ENCODE peak calls at places on chromosomes 7 and 10, in ten cellular contexts. P, N, T, Q, Y, R, B, X, L and I are unnamed samples. For H3K27me3, the result is how much of the 10 kb centered on the place peaks cover.

GRCh38 chr10:84159076-84159475 is 14.5 kb upstream of the GPR15LG start:
- DNase-seq in Q (no peak), T (peak), B (no peak), P (no peak), Y (no peak), L (no peak), R (no peak), N (no peak), X (no peak), I (no peak)

GRCh38 chr10:92699193-92699517 is 9.4 kb downstream of the HHEX start:
- DNase-seq in T (no peak), R (no peak), Y (no peak), Q (no peak), N (no peak), X (no peak), P (no peak), B (no peak), L (no peak), I (peak)

GRCh38 chr7:519974-520458 is 370 bp upstream of the PDGFA start:
- DNase-seq in X (peak), Q (no peak), N (peak), L (no peak), B (no peak), P (no peak), Y (peak), R (no peak), T (peak), I (peak)

GRCh38 chr7:91251877-91252276 is 12.4 kb upstream of the FZD1 start:
- DNase-seq in P (no peak), B (no peak), R (no peak), X (no peak), Y (no peak), N (no peak), L (no peak), T (no peak), Q (no peak), I (no peak)

GRCh38 chr10:28678687-28679457 is 1.6 kb downstream of the BAMBI start:
- DNase-seq in L (no peak), B (no peak), N (no peak), Q (no peak), P (peak), T (no peak), X (peak), R (no peak), Y (no peak), I (no peak)

GRCh38 chr7:94393251-94393758 is 1.4 kb upstream of the COL1A2 start:
- DNase-seq in X (no peak), T (no peak), Y (no peak), R (no peak), N (no peak), Q (no peak), B (no peak), P (no peak), L (no peak), I (peak)

GRCh38 chr7:30668102-30668501 is 14.2 kb downstream of the CRHR2 start:
- DNase-seq in N (no peak), Y (peak), P (no peak), Q (no peak), L (no peak), X (no peak), R (no peak), T (no peak), B (no peak), I (no peak)

GRCh38 chr10:13559124-13559700 is 27.6 kb upstream of the PRPF18 start:
- DNase-seq in N (no peak), B (no peak), L (no peak), X (no peak), Q (no peak), Y (no peak), P (no peak), R (no peak), T (no peak), I (no peak)

GRCh38 chr7:67019562-67020390 is 23.1 kb downstream of the TYW1 start:
- DNase-seq in R (no peak), Q (no peak), Y (peak), L (no peak), B (no peak), X (no peak), T (no peak), N (peak), P (no peak), I (no peak)

GRCh38 chr10:21065621-21066248 is 168.6 kb upstream of the NEBL start:
- DNase-seq in Q (no peak), Y (peak), X (no peak), P (no peak), R (no peak), T (no peak), B (no peak), L (no peak), N (no peak), I (no peak)

GRCh38 chr10:11560076-11560709 is 51.3 kb downstream of the USP6NL start:
- DNase-seq in Q (no peak), B (no peak), N (no peak), Y (no peak), X (peak), L (no peak), T (no peak), P (no peak), R (no peak), I (no peak)

GRCh38 chr7:1555813-1556540 is at the start of gene TMEM184A:
- DNase-seq in X (no peak), Y (peak), Q (peak), P (peak), N (no peak), R (no peak), T (peak), B (no peak), L (no peak), I (peak)

GRCh38 chr7:24284699-24285506 is 913 bp downstream of the NPY start:
- DNase-seq in X (no peak), Q (no peak), L (peak), T (no peak), N (no peak), P (no peak), Y (peak), B (no peak), R (no peak), I (peak)

GRCh38 chr7:78438433-78438832 is 639.9 kb downstream of the PHTF2 start:
- DNase-seq in X (no peak), P (no peak), R (no peak), N (no peak), B (no peak), Q (no peak), L (no peak), Y (no peak), T (no peak), I (no peak)

GRCh38 chr7:1156782-1157535 is 3.0 kb downstream of the ZFAND2A start:
- DNase-seq in B (no peak), P (peak), X (peak), R (no peak), Y (no peak), Q (no peak), N (no peak), T (peak), L (no peak), I (no peak)

GRCh38 chr7:96236198-96237039 is 85.5 kb downstream of the SLC25A13 start:
- DNase-seq in Y (peak), P (no peak), X (peak), B (no peak), Q (peak), R (peak), T (no peak), N (peak), L (no peak), I (no peak)

GRCh38 chr7:3493499-3493898 is 192.4 kb downstream of the SDK1 start:
- DNase-seq in N (no peak), Q (no peak), T (no peak), P (peak), X (peak), R (no peak), B (no peak), Y (no peak), L (no peak), I (peak)

GRCh38 chr10:76036410-76036940 is 605.1 kb downstream of the LRMDA start:
- DNase-seq in X (peak), Q (peak), P (no peak), T (peak), Y (peak), R (no peak), L (peak), B (peak), N (peak), I (peak)

GRCh38 chr10:103856497-103857175 is 1.3 kb upstream of the SH3PXD2A start:
- DNase-seq in B (no peak), P (peak), N (no peak), Y (no peak), T (no peak), Q (no peak), L (no peak), X (no peak), R (no peak), I (no peak)

GRCh38 chr7:82183633-82184032 is 259.9 kb downstream of the CACNA2D1 start:
- DNase-seq in Q (no peak), R (no peak), Y (no peak), X (no peak), P (no peak), N (no peak), B (no peak), T (no peak), L (no peak), I (no peak)

GRCh38 chr7:158944195-158944594 is 87.8 kb downstream of the DYNC2I1 start:
- DNase-seq in X (no peak), P (no peak), T (no peak), Y (no peak), Q (no peak), B (no peak), N (no peak), R (no peak), L (no peak), I (no peak)

GRCh38 chr7:133036290-133036689 is 45.6 kb downstream of the CHCHD3 start:
- DNase-seq in N (no peak), R (no peak), Q (no peak), Y (no peak), P (no peak), T (no peak), X (no peak), L (no peak), B (no peak), I (no peak)

GRCh38 chr10:21022821-21023220 is 125.7 kb upstream of the NEBL start:
- DNase-seq in L (no peak), N (no peak), B (no peak), P (no peak), X (no peak), R (no peak), Y (no peak), T (no peak), Q (no peak), I (no peak)

GRCh38 chr7:116683786-116684185 is 11.8 kb downstream of the MET start:
- DNase-seq in B (no peak), N (no peak), L (no peak), P (no peak), X (no peak), T (no peak), Y (no peak), Q (no peak), R (no peak), I (no peak)

GRCh38 chr10:61159253-61159652 is 215.3 kb upstream of the RHOBTB1 start:
- DNase-seq in B (no peak), Y (no peak), X (no peak), L (no peak), Q (no peak), T (no peak), P (no peak), N (no peak), R (no peak), I (no peak)

GRCh38 chr10:16505168-16505567 is 16.5 kb downstream of the C1QL3 start:
- DNase-seq in T (no peak), N (no peak), P (no peak), Y (no peak), L (no peak), B (no peak), X (peak), Q (no peak), R (no peak), I (no peak)

GRCh38 chr7:31699050-31699449 is 12.0 kb downstream of the PPP1R17 start:
- DNase-seq in T (no peak), B (peak), Q (no peak), R (no peak), Y (no peak), N (no peak), X (no peak), L (no peak), P (no peak), I (peak)

GRCh38 chr7:92633211-92633906 is 43.2 kb upstream of the FAM133B start:
- DNase-seq in Q (peak), N (no peak), X (peak), Y (no peak), R (no peak), L (no peak), P (peak), T (no peak), B (no peak), I (no peak)

GRCh38 chr10:96267234-96267705 is 4.1 kb downstream of the BLNK start:
- DNase-seq in L (no peak), X (no peak), P (no peak), Y (no peak), R (peak), T (peak), N (no peak), Q (peak), B (peak), I (no peak)

GRCh38 chr7:39360766-39361165 is 205.4 kb upstream of the YAE1 start:
- DNase-seq in L (no peak), B (no peak), T (no peak), N (no peak), Y (no peak), R (no peak), Q (no peak), P (no peak), X (no peak), I (no peak)

GRCh38 chr10:52077796-52078195 is 236.3 kb upstream of the DKK1 start:
- DNase-seq in Q (no peak), X (no peak), T (no peak), B (no peak), R (no peak), P (no peak), L (no peak), N (no peak), Y (no peak), I (no peak)

GRCh38 chr10:79399242-79399831 is 46.1 kb downstream of the ZCCHC24 start:
- DNase-seq in T (peak), X (peak), B (no peak), Y (peak), L (peak), P (no peak), N (peak), R (peak), Q (no peak), I (peak)

GRCh38 chr7:137978464-137979237 is 23.2 kb downstream of the CREB3L2 start:
- DNase-seq in Y (no peak), L (no peak), X (peak), R (peak), Q (peak), N (peak), T (peak), B (no peak), P (no peak), I (no peak)

GRCh38 chr7:153642989-153643388 is 409.2 kb upstream of the DPP6 start:
- DNase-seq in B (no peak), L (no peak), P (no peak), X (no peak), N (no peak), Y (no peak), R (no peak), T (no peak), Q (no peak), I (no peak)

GRCh38 chr7:13067036-13067435 is 379.6 kb downstream of the ARL4A start:
- DNase-seq in P (no peak), N (no peak), R (no peak), L (no peak), Q (no peak), Y (no peak), B (no peak), T (no peak), X (no peak), I (peak)

GRCh38 chr7:116632349-116632748 is 39.6 kb upstream of the MET start:
- DNase-seq in L (no peak), X (no peak), P (no peak), R (no peak), N (no peak), T (no peak), Q (no peak), Y (no peak), B (no peak), I (no peak)

GRCh38 chr10:10128387-10128786 is 889.3 kb upstream of the CELF2 start:
- DNase-seq in X (no peak), L (no peak), Y (no peak), P (no peak), Q (no peak), N (no peak), T (no peak), R (no peak), B (no peak), I (no peak)

GRCh38 chr10:30103595-30104310 is 44.4 kb upstream of the JCAD start:
- DNase-seq in B (no peak), N (no peak), R (no peak), Y (no peak), Q (no peak), T (no peak), L (no peak), P (no peak), X (peak), I (no peak)

GRCh38 chr7:139775829-139776266 is 1.9 kb downstream of the HIPK2 start:
- DNase-seq in R (no peak), N (peak), Q (peak), Y (peak), X (peak), L (no peak), P (peak), T (peak), B (no peak), I (peak)

GRCh38 chr7:152856351-152856750 is 96.8 kb downstream of the ACTR3B start:
- DNase-seq in X (no peak), L (no peak), B (no peak), R (no peak), Q (no peak), N (no peak), T (no peak), Y (no peak), P (no peak), I (no peak)

DNA sequence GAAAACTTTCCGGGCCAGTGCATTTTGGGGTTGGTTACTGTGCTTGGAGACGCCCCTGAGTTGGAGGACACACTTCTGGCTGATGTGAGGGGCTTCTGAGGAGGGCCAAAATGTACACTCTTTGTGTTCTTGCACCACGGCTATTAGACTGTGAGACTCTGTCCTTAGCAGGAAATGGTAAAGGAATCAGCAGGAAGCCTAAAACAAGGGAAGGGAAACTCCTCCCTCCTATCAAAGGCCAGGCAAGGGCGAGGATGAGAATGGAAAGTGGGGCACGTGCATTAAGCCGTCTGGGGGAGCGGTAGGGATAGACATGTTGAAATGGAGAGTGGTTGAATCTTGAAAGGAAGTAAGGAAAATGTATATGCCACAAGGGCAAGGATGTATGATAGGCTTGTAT is 1.8 kb upstream of the SRGN start:
- DNase-seq in X (peak), Y (no peak), L (no peak), P (no peak), B (no peak), Q (no peak), N (no peak), T (no peak), R (no peak), I (peak)
- TF ChIP-seq POLR2AphosphoS5 in X (peak), Y (no peak), L (no peak), P (no peak), B (peak), Q (no peak), N (no peak), T (no peak), R (peak), I (no peak)

DNA sequence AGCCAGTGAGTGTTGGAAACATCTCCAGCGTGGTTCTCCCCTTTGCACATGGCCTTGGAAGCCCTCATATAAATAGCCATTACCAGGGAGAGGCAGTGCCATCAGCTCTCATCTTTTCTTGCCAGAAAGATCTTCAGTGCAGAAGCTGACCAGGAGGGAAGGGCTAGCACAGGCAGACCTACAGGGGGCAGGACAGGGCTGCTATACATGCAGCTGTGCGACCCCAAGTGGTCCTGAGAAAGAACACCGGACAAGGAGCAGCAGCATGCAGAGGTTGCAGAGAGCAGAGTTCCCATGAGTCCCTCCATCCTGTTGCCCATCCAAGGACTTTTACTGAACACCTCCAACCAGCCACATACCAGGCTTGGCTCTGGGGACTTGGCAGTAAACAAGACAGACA is 17.1 kb downstream of the GRID1 start:
- DNase-seq in Y (peak), R (no peak), T (no peak), L (peak), B (no peak), N (no peak), X (peak), Q (peak), P (peak), I (peak)
- TF ChIP-seq CTCF in Y (peak), R (no peak), T (no peak), L (no peak), B (no peak), N (no peak), X (peak), Q (peak), P (peak), I (peak)

GRCh38 chr10:86368046-86368445 is 1.5 kb upstream of the GRID1 start:
- DNase-seq in P (no peak), N (peak), B (no peak), T (no peak), Y (no peak), R (no peak), L (peak), Q (no peak), X (no peak), I (no peak)

GRCh38 chr10:86365346-86366032 is 1.1 kb downstream of the GRID1 start:
- DNase-seq in X (no peak), L (peak), Y (no peak), T (no peak), R (no peak), B (no peak), Q (no peak), N (peak), P (no peak), I (peak)

GRCh38 chr10:86366033-86366901 is at the start of gene GRID1:
- DNase-seq in Q (no peak), N (peak), B (no peak), R (no peak), Y (peak), L (peak), T (no peak), X (no peak), P (no peak), I (peak)

GRCh38 chr10:86367339-86367951 is 850 bp upstream of the GRID1 start:
- DNase-seq in Q (no peak), R (no peak), B (no peak), X (no peak), T (no peak), P (no peak), L (no peak), N (peak), Y (peak), I (peak)

GRCh38 chr10:86366902-86367338 is 325 bp upstream of the GRID1 start:
- DNase-seq in L (peak), B (no peak), P (no peak), Q (no peak), R (no peak), T (no peak), Y (no peak), X (no peak), N (peak), I (no peak)
- H3K27me3 ChIP-seq in L (half or more), B (under half), P (under half), Q (under half), R (under half), T (half or more), Y (under half), X (half or more), N (under half), I (half or more)

DNA sequence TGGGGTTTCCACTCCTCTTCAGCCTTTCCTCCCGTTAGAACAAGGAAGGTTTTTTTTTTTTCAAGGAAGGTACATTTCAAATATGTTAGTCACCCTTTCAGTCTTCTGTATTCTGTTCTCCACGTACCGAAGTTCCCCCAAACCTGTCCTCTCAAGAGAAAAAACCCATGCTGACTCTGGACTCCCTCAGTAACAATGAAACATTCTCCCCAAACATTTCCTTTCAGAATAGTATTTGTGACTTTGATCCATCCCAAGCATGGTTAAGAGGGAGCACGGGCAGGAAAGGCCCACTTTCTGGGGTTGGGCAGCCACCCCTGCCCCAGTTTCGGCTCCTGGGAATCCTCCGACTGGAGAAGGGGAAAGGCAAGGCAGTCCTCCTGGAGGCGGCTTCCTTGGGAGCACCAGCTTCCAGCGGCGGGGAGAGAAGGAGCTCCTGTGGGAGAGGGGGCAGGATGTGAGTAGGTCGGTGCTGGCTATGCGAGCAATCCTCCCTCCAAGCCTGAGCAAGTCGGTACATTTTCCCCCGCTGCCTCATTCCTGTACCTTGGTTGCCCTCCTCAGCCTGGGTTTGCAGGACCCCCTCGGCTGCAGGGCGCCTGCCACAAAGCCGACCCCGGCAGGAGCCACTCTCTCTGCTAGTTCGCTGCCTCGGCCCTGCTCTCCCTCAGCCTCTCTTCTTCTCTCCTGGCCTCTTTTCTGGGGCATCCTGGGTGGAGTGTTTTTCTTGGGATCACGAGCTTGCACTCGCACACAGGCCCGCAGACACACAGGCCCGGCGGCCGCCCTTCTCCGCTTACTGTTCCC is 2.1 kb upstream of the HOXA1 start:
- DNase-seq in Y (no peak), Q (no peak), X (peak), T (no peak), L (no peak), P (no peak), B (no peak), N (peak), R (no peak), I (peak)
- TF ChIP-seq POLR2AphosphoS5 in Y (no peak), Q (no peak), X (no peak), T (no peak), L (peak), P (no peak), B (no peak), N (no peak), R (no peak), I (no peak)